ENCODE peak calls at places on chromosomes 11 and 22, in eight cellular contexts. F, U, Y, T, R, J, S and Z are unnamed samples.
A peak's percentile ranks its signal among the peaks of the same experiment; 100 is the strongest.

GRCh38 chr11:9748361-9748970 is 84.6 kb downstream of the SWAP70 start:
- DNase-seq in F (peak; percentile 66), Y (peak; percentile 71), J (peak; percentile 77), U (no peak), R (peak; percentile 79), S (peak; percentile 68), T (peak; percentile 44), Z (peak; percentile 49)

GRCh38 chr22:25478111-25478510 is 86.4 kb upstream of the GRK3 start:
- DNase-seq in J (no peak), F (no peak), U (no peak), T (no peak), S (no peak), R (no peak), Y (no peak), Z (no peak)

GRCh38 chr22:49962751-49963646 is 2.4 kb downstream of the PIM3 start:
- DNase-seq in S (peak; percentile 55), J (no peak), R (no peak), F (peak; percentile 53), Y (peak; percentile 42), U (peak; percentile 87), T (peak; percentile 62), Z (no peak)

GRCh38 chr11:25775608-25776007 is 556.3 kb upstream of the ANO3 start:
- DNase-seq in T (no peak), U (no peak), S (no peak), R (no peak), J (no peak), F (no peak), Y (no peak), Z (no peak)

GRCh38 chr11:10450451-10451398 is 4.3 kb upstream of the AMPD3 start:
- DNase-seq in F (peak; percentile 72), Y (peak; percentile 71), R (peak; percentile 88), J (peak; percentile 56), S (peak; percentile 79), U (peak; percentile 92), T (peak; percentile 77), Z (no peak)

GRCh38 chr11:112965601-112966125 is 4.4 kb downstream of the NCAM1 start:
- DNase-seq in T (no peak), J (peak; percentile 5), F (no peak), U (no peak), Y (no peak), S (no peak), R (no peak), Z (no peak)

GRCh38 chr11:16783321-16783801 is 44.9 kb downstream of the C11orf58 start:
- DNase-seq in F (no peak), T (no peak), R (no peak), U (no peak), Y (no peak), S (no peak), J (no peak), Z (no peak)

GRCh38 chr11:26194871-26195270 is 137.1 kb upstream of the ANO3 start:
- DNase-seq in U (no peak), J (no peak), Y (no peak), F (no peak), R (no peak), T (no peak), S (no peak), Z (no peak)

GRCh38 chr11:44266056-44266780 is 43.7 kb downstream of the ALX4 start:
- DNase-seq in S (no peak), T (no peak), U (peak; percentile 70), F (no peak), Y (no peak), R (no peak), J (no peak), Z (no peak)

GRCh38 chr11:72012897-72013721 is 14.4 kb downstream of the IL18BP start:
- DNase-seq in T (peak; percentile 73), J (peak; percentile 72), F (no peak), R (peak; percentile 73), Y (peak; percentile 75), S (peak; percentile 79), U (no peak), Z (peak; percentile 60)

GRCh38 chr22:44336962-44337657 is 24.4 kb upstream of the SHISAL1 start:
- DNase-seq in U (no peak), Y (no peak), T (no peak), R (no peak), J (no peak), F (no peak), S (no peak), Z (no peak)

GRCh38 chr11:128407962-128408361 is 179.4 kb downstream of the ETS1 start:
- DNase-seq in R (no peak), Y (no peak), U (no peak), T (no peak), F (no peak), S (no peak), J (no peak), Z (peak; percentile 70)

GRCh38 chr11:115802641-115803040 is 298.4 kb upstream of the CADM1 start:
- DNase-seq in R (no peak), J (no peak), T (no peak), F (no peak), S (no peak), U (no peak), Y (no peak), Z (no peak)

GRCh38 chr11:109040303-109040702 is 375.4 kb downstream of the DDX10 start:
- DNase-seq in R (no peak), J (no peak), F (no peak), U (no peak), Y (no peak), S (no peak), T (no peak), Z (no peak)

GRCh38 chr11:76073716-76074115 is 132.6 kb downstream of the WNT11 start:
- DNase-seq in F (no peak), T (no peak), Y (no peak), S (no peak), J (no peak), U (no peak), R (no peak), Z (no peak)

GRCh38 chr11:104946907-104947306 is 21.5 kb downstream of the CASP4 start:
- DNase-seq in T (peak; percentile 13), J (peak; percentile 9), Y (no peak), F (peak; percentile 45), U (no peak), S (no peak), R (peak; percentile 73), Z (no peak)

GRCh38 chr11:65927904-65928397 is 8.7 kb downstream of the DRAP1 start:
- DNase-seq in R (peak; percentile 71), F (peak; percentile 88), Y (peak; percentile 39), S (peak; percentile 65), T (no peak), J (no peak), U (peak; percentile 89), Z (no peak)

GRCh38 chr11:86103808-86104207 is 34.9 kb upstream of the PICALM start:
- DNase-seq in S (no peak), Y (no peak), T (no peak), R (no peak), F (no peak), J (peak; percentile 44), U (no peak), Z (peak; percentile 21)

GRCh38 chr22:31036671-31037550 is 44.2 kb upstream of the SMTN start:
- DNase-seq in Y (no peak), U (no peak), J (no peak), R (peak; percentile 85), S (no peak), T (no peak), F (peak; percentile 19), Z (peak; percentile 39)

GRCh38 chr22:46099740-46100139 is 50.6 kb upstream of the PPARA start:
- DNase-seq in J (no peak), Y (no peak), R (no peak), S (no peak), F (no peak), U (no peak), T (no peak), Z (no peak)
- H3K27ac ChIP-seq in J (peak overlapping the region; percentile 80), Y (no peak overlapping the region), R (no peak overlapping the region), S (peak overlapping the region; percentile 18), F (no peak overlapping the region), U (peak overlapping the region; percentile 97), T (no peak overlapping the region), Z (no peak overlapping the region)

DNA sequence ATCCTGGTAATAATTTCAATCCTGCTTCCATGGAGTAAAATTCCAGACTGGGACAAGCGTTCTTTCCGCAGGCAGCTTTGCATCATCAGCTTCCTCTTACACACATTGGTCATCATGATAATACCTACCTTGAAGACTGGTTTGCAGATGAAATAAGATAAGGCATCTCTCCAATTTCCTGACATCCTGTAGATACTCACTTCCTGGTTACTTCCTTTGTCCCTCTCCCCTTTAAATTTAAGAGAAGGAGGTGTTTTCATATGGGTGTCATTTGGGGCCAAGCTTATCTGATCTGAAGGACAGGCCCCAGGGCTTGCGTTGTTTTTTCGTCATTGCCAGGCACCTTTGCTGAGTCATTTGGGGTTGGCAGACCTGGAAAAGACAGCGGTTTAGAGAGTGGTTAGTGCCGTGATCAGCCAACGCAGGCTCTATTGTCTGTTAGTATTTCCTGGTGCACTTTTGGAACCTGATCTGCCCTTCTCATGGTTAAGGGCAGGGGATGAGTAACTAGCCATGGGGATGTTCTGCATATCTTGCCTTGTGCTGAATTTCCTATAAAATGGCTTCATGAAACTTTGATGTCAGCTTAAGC is 24.1 kb downstream of the GRAMD1B start:
- DNase-seq in Y (no peak), J (no peak), F (peak; percentile 63), U (no peak), R (peak; percentile 37), T (no peak), S (no peak), Z (peak; percentile 84)
- H3K27ac ChIP-seq in Y (peak overlapping the region; percentile 48), J (no peak overlapping the region), F (no peak overlapping the region), U (no peak overlapping the region), R (no peak overlapping the region), T (no peak overlapping the region), S (no peak overlapping the region), Z (no peak overlapping the region)

DNA sequence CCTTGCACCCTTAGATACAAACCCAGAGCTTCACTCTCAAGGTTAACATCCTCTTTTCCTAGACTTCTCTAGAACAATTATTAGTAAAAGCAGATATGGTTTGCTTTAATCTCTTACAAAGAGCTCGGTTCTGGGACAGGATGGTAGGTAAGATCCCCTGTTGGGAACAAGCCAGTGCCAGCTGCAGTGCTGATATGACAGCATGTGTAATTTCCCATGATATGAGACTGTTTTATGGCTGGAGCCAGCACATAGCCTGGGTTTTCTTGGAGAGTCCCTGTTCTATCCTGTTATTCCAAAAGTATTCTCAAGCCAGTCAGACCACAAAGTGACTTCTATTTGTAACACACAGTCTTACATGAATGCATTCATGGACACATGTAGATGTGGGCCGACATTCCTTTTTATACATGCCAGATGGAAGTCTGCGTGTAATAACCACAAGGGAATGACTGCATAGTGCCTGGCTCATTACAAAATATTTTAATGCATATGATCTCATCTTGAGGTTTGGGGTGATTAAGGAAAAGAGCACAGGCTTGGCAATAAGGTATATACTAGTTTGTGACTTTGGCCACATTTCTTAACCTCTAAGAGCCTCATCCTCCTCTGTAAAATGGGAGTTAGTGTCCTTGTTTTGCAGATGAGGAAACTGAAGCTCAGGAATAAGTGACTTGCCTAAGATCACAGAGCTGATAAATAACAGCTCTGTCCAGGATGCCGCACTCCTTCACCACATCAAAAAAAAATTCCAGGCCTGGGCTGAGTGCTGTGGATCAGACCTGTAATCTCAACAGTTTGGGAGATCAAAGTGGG is 21.8 kb downstream of the CLMP start:
- DNase-seq in U (no peak), F (no peak), R (no peak), T (peak; percentile 21), Y (no peak), S (no peak), J (no peak), Z (peak; percentile 96)
- H3K27ac ChIP-seq in U (peak overlapping the region; percentile 37), F (no peak overlapping the region), R (no peak overlapping the region), T (no peak overlapping the region), Y (no peak overlapping the region), S (no peak overlapping the region), J (no peak overlapping the region), Z (peak overlapping the region; percentile 22)

DNA sequence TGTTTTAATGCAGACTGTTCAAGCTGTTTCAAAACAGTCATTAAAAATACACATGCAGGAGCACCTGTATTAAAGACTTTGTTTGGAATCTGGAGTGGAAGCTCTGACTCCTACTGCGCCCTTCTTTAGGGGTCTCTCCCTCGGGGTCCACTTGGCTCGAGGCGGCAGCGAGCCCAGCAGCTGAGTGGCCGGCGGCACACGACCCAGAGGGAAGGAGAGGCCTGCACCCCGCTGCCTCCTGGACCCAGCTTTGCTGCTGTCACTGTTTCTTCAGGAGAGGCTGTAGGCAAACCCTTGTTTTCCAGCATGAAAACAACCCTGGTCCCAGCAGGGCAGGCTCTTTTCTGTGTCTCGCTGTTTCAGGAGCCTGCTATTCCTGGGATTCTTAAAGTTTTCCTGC is 29.2 kb downstream of the MUC6 start:
- DNase-seq in U (no peak), F (no peak), J (no peak), T (no peak), Y (no peak), R (no peak), S (no peak), Z (no peak)
- H3K27ac ChIP-seq in U (no peak overlapping the region), F (no peak overlapping the region), J (no peak overlapping the region), T (peak overlapping the region; percentile 2), Y (no peak overlapping the region), R (no peak overlapping the region), S (no peak overlapping the region), Z (no peak overlapping the region)